ENCODE peak calls at places on chromosomes 12 and 14, in four cellular contexts. K, Y, O and T are unnamed samples. For H3K79me1, the result is how much of the 10 kb centered on the place peaks cover.

GRCh38 chr12:55972906-55973597 is 826 bp upstream of the RAB5B start:
- DNase-seq in O (peak), K (no peak), Y (no peak), T (no peak)

GRCh38 chr12:52054838-52055741 is 3.8 kb downstream of the NR4A1 start:
- DNase-seq in O (peak), K (no peak), Y (no peak), T (no peak)

GRCh38 chr14:92969470-92970232 is 46.7 kb downstream of the CHGA start:
- DNase-seq in O (no peak), K (no peak), Y (no peak), T (no peak)

GRCh38 chr12:111523587-111523986 is 75.5 kb downstream of the ATXN2 start:
- DNase-seq in Y (no peak), O (no peak), K (no peak), T (no peak)

GRCh38 chr14:100056964-100057817 is 8.0 kb upstream of the EVL start:
- DNase-seq in Y (peak), O (peak), K (no peak), T (no peak)

GRCh38 chr14:36518586-36519430 is 1.2 kb downstream of the NKX2-1 start:
- DNase-seq in Y (peak), O (no peak), K (no peak), T (no peak)

GRCh38 chr12:46788247-46788887 is 37.4 kb downstream of the SLC38A4 start:
- DNase-seq in Y (no peak), O (peak), K (no peak), T (no peak)

GRCh38 chr12:4997939-4998338 is 45.7 kb upstream of the KCNA5 start:
- DNase-seq in O (peak), K (no peak), Y (peak), T (no peak)

GRCh38 chr14:35159742-35160409 is 37.5 kb downstream of the PRORP start:
- DNase-seq in Y (no peak), K (no peak), O (peak), T (no peak)

GRCh38 chr14:99331796-99332195 is 59.8 kb upstream of the BCL11B start:
- DNase-seq in Y (no peak), K (no peak), O (no peak), T (no peak)

GRCh38 chr14:65000868-65001600 is 14.3 kb downstream of the FNTB start:
- DNase-seq in O (peak), K (no peak), Y (no peak), T (no peak)

DNA sequence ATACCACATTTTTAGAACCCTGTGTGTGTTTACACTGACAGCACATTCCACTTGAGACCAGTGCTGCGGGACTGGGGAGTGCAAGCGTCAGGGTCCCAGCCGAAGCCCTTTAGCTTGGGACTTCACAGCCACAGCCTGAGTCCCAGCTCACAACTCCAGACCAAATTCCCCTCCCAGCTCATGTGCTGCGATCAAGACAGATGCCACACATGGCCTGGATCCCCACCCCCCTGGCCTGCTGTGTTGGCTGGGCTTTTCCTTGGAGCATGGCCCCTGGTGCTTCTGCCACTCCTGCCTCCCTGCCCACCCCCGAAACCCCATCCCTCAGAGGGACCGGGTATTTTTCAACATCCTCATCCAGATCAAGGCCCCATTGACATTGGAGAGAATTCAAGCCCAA is 63.7 kb downstream of the WDR20 start:
- DNase-seq in K (no peak), O (no peak), Y (no peak), T (no peak)
- H3K79me1 ChIP-seq in K (under half), O (half or more), Y (under half), T (under half)

GRCh38 chr12:124489915-124490583 is 77.4 kb downstream of the NCOR2 start:
- DNase-seq in Y (no peak), O (no peak), K (no peak), T (no peak)

GRCh38 chr12:124489220-124489619 is 78.2 kb downstream of the NCOR2 start:
- DNase-seq in Y (no peak), O (no peak), K (no peak), T (no peak)

GRCh38 chr12:124487834-124488165 is 79.6 kb downstream of the NCOR2 start:
- DNase-seq in O (no peak), K (no peak), Y (no peak), T (no peak)

GRCh38 chr12:124487065-124487833 is 80.2 kb downstream of the NCOR2 start:
- DNase-seq in Y (no peak), K (no peak), O (no peak), T (no peak)

GRCh38 chr12:124488520-124488919 is 78.9 kb downstream of the NCOR2 start:
- DNase-seq in O (no peak), K (no peak), Y (no peak), T (no peak)
- H3K27ac ChIP-seq in O (no peak), K (peak), Y (no peak), T (no peak)

GRCh38 chr12:15862840-15863239 is 19.3 kb upstream of the STRAP start:
- DNase-seq in K (no peak), O (no peak), Y (no peak), T (no peak)
- H3K56ac ChIP-seq in K (no peak), O (no peak), Y (no peak), T (no peak)

DNA sequence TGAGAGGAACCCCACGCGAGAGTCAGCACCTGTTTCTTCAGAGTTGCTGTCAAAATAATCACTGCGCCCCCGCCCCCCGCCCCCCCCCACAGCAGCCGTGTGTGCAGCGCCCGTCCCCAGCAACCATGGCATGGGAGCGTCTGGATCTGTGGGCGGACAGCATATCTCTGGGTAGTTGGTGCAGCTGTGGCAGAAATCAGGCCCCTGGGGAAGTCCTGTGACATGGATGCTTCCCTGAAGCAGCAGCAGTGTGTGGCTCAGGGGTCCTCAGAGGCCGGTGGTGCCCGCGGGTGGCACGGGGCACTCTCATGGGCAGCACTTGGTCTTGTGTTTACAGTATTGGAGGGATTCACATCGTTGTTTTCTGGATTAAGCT is 19.2 kb downstream of the XRCC3 start:
- DNase-seq in Y (no peak), K (no peak), O (no peak), T (no peak)
- H3K79me1 ChIP-seq in Y (under half), K (under half), O (half or more), T (under half)

DNA sequence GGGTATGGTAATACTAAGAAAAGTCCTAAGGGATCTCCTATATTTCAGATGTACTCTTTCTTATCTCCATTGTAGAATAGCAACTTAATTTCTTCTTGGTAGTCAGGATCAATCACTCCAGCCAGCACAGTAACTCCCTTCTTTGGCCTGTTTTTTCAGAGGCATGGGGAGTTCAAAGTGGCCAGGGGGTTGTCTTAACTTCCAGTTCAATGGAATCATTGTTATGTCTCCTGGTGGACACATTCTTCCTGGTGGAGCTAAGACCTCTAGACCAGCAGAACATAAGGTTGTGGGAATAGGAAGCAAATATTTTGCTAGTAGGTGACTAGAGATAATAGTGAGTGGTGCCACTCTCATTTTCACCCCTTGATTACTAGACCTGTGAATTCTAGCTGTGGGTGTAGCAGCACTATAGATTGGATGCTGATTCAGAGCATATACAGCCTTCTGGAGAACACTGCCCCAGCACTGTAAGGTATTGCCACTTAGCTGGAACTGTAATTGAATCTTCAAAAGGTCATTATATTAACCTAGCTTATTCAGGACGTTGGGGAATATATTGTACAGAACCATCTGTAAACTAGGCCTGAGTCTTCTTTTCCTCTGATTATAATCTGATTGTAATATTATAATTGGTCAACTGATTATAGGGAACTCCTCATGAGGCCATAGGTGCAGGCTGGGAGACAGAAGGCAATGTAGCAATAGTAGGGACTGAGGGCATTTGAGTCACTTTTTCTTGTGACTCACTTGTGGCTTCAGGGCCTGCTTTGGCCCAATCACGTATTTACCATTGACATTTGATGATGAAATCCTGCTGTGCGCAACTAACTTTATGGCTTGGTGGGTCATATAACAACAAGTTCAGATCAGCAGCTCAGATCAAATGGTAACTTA is 60.2 kb upstream of the ATP2B1 start:
- DNase-seq in K (no peak), O (peak), Y (no peak), T (no peak)
- H3K27ac ChIP-seq in K (no peak), O (no peak), Y (no peak), T (no peak)

DNA sequence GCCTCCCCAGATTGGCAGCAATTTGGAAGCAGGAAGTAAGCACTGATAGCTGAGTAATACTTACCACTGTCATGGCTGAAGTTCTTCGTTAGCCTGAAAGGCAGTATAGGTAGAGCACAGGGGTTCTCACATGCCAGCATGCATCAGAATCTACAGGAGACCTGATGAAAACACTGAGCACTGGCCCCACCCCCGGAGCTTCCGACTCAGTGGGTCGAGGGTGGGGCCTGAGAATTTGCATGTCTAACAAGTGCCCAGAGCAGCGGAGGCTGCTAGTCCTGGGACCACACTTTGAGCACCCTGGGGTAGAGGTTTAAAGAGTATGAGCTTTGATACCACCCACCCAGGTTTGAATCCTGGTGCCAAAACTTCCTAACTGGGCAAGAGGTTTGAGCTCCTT is 89.6 kb downstream of the FBXW8 start:
- DNase-seq in Y (peak), K (no peak), O (no peak), T (peak)
- H3K56ac ChIP-seq in Y (no peak), K (no peak), O (no peak), T (no peak)